ENCODE peak calls at places on chromosomes 12 and 14, in eight cellular contexts. N is PC-9, Q is IMR-90, T is mammary epithelial cell, F is GM23248, H is GM23338, Z is neural progenitor cell, E is fibroblast of lung. L is an unnamed sample.

GRCh38 chr12:71392521-71393145 is 47.0 kb upstream of the LGR5 start:
- DNase-seq in N (peak; percentile 34), Q (peak; percentile 70), T (peak; percentile 64), F (peak; percentile 79), H (peak; percentile 88), Z (peak; percentile 74), E (peak; percentile 80), L (peak; percentile 84)

GRCh38 chr12:118534003-118534402 is 157.6 kb downstream of the SUDS3 start:
- DNase-seq in N (no peak), Q (no peak), T (no peak), F (no peak), H (peak; percentile 36), Z (no peak), E (no peak), L (no peak)

GRCh38 chr12:110001596-110001995 is 2.4 kb downstream of the ANKRD13A start:
- DNase-seq in N (peak; percentile 74), Q (peak; percentile 92), T (peak; percentile 81), F (peak; percentile 94), H (no peak), Z (no peak), E (no peak), L (peak; percentile 87)

GRCh38 chr14:52021971-52022600 is 32.7 kb downstream of the RTRAF start:
- DNase-seq in N (no peak), Q (peak; percentile 44), T (peak; percentile 31), F (no peak), H (no peak), Z (no peak), E (no peak), L (no peak)

GRCh38 chr14:99327458-99328250 is 55.7 kb upstream of the BCL11B start:
- DNase-seq in N (no peak), Q (no peak), T (peak; percentile 54), F (peak; percentile 9), H (peak; percentile 46), Z (no peak), E (no peak), L (no peak)

GRCh38 chr14:104202259-104203070 is 64.1 kb downstream of the KIF26A start:
- DNase-seq in N (no peak), Q (no peak), T (no peak), F (no peak), H (no peak), Z (no peak), E (no peak), L (no peak)

GRCh38 chr12:3662516-3662915 is 90.4 kb downstream of the CRACR2A start:
- DNase-seq in N (no peak), Q (no peak), T (peak; percentile 9), F (peak; percentile 19), H (no peak), Z (peak; percentile 50), E (peak; percentile 32), L (peak; percentile 55)

GRCh38 chr12:91413591-91413990 is 231.0 kb upstream of the DCN start:
- DNase-seq in N (peak; percentile 90), Q (no peak), T (peak; percentile 95), F (peak; percentile 57), H (no peak), Z (no peak), E (peak; percentile 79), L (peak; percentile 95)

GRCh38 chr12:15815730-15816129 is 26.5 kb upstream of the EPS8 start:
- DNase-seq in N (no peak), Q (no peak), T (no peak), F (no peak), H (no peak), Z (no peak), E (no peak), L (no peak)

GRCh38 chr14:105055736-105056302 is 9.4 kb downstream of the GPR132 start:
- DNase-seq in N (no peak), Q (no peak), T (no peak), F (no peak), H (no peak), Z (no peak), E (no peak), L (no peak)

GRCh38 chr14:104522926-104523545 is 56.5 kb upstream of the C14orf180 start:
- DNase-seq in N (peak; percentile 17), Q (no peak), T (no peak), F (no peak), H (no peak), Z (no peak), E (no peak), L (no peak)

GRCh38 chr14:63604626-63605025 is 37.0 kb downstream of the WDR89 start:
- DNase-seq in N (no peak), Q (no peak), T (no peak), F (no peak), H (no peak), Z (no peak), E (no peak), L (no peak)

GRCh38 chr12:62848418-62848817 is 86.5 kb downstream of the PPM1H start:
- DNase-seq in N (peak; percentile 57), Q (peak; percentile 85), T (peak; percentile 68), F (peak; percentile 74), H (no peak), Z (no peak), E (peak; percentile 27), L (peak; percentile 82)

GRCh38 chr12:77120156-77120555 is 54.8 kb upstream of the E2F7 start:
- DNase-seq in N (no peak), Q (peak; percentile 79), T (peak; percentile 77), F (peak; percentile 86), H (no peak), Z (no peak), E (peak; percentile 46), L (peak; percentile 92)

GRCh38 chr12:70994217-70994788 is 73.8 kb upstream of the PTPRR start:
- DNase-seq in N (no peak), Q (peak; percentile 42), T (peak; percentile 37), F (peak; percentile 88), H (no peak), Z (no peak), E (peak; percentile 97), L (peak; percentile 58)

GRCh38 chr12:22459872-22460490 is 84.4 kb downstream of the C2CD5 start:
- DNase-seq in N (no peak), Q (peak; percentile 54), T (peak; percentile 48), F (peak; percentile 78), H (peak; percentile 91), Z (peak; percentile 79), E (peak; percentile 69), L (peak; percentile 75)

GRCh38 chr12:79687711-79688270 is 3.0 kb downstream of the PAWR start:
- DNase-seq in N (no peak), Q (peak; percentile 4), T (peak; percentile 26), F (peak; percentile 37), H (no peak), Z (peak; percentile 48), E (no peak), L (no peak)

GRCh38 chr14:78836777-78837176 is 666.6 kb downstream of the NRXN3 start:
- DNase-seq in N (no peak), Q (peak; percentile 52), T (peak; percentile 60), F (peak; percentile 66), H (peak; percentile 89), Z (peak; percentile 71), E (peak; percentile 46), L (peak; percentile 58)
- H3K27ac ChIP-seq in N (no peak overlapping the region), Q (no peak overlapping the region), T (no peak overlapping the region), F (no peak overlapping the region), H (no peak overlapping the region), Z (no peak overlapping the region), E (no peak overlapping the region), L (no peak overlapping the region)

DNA sequence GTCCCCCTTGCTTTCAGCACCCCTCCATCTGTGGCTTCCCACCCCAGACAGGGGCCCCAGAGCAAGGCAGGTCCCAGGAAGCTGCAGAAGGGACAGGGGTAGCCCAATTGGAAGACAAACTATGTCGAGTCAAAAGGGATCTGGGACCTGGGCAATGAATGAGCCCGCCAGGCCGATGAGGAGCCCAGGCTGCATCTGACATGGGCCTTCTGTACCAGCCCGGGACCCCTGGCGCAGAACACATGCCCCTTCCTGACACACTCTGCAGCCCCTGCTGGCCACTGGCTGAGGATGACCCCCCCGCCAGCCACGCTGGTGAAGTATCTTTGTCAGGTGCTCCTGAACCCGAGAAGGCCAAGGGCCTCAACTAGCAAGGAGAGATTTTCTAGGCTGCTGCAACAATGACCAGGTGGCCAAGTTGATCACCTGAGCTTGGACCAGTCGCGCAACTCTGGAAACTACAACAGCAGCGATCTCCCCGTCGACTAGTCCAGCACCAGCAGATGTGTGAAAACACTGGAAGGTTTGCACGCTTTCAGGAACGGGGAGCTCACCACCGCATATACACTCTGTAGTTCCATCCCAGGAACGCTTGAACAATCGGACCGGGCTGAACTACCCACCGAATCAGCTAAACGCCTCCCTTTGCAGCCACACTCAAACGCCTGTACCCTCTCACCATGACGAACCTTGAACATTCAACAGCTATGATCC is 119.0 kb downstream of the NCOR2 start:
- DNase-seq in N (no peak), Q (no peak), T (no peak), F (no peak), H (no peak), Z (no peak), E (no peak), L (no peak)
- H4K20me1 ChIP-seq in N (no peaks in the 10 kb centered on the region), Q (peaks cover 34% of the 10 kb centered on the region), T (no peaks in the 10 kb centered on the region), F (no peaks in the 10 kb centered on the region), H (peaks cover 16% of the 10 kb centered on the region), Z (peaks cover 49% of the 10 kb centered on the region), E (no peaks in the 10 kb centered on the region), L (peaks cover 13% of the 10 kb centered on the region)

DNA sequence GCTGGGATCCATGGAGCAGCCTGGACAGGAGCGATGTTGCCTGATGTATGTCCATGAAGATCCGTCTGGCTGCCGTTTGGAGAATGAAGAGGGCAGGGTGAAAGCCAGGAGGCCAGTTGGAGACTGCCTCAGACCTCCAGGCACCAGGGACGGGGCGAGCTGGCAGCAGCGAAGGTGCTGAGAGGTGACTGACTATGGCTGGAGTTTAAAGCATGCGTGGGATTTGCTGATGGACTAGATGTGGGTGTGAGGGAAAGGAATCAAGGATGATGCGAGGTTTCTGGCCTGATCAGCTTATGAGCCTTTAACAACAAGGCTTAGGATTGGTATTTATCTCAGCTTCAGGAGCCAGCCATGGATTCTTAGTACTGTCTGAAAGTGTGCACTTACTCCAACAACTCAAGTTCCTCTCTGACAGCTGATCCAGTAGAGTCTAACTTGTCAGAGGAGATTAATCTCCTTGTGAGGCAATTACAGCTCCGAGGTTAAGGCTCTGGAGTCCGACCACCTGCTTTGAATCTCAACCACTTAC is 49.4 kb downstream of the DYNC1H1 start:
- DNase-seq in N (no peak), Q (no peak), T (no peak), F (peak; percentile 39), H (no peak), Z (no peak), E (no peak), L (no peak)
- H3K27ac ChIP-seq in N (no peak overlapping the region), Q (no peak overlapping the region), T (no peak overlapping the region), F (no peak overlapping the region), H (no peak overlapping the region), Z (no peak overlapping the region), E (no peak overlapping the region), L (no peak overlapping the region)

GRCh38 chr14:66543996-66544395 is 36.0 kb downstream of the GPHN start:
- DNase-seq in N (no peak), Q (no peak), T (no peak), F (no peak), H (no peak), Z (no peak), E (no peak), L (no peak)
- H4K20me1 ChIP-seq in N (no peaks in the 10 kb centered on the region), Q (no peaks in the 10 kb centered on the region), T (peaks cover 12% of the 10 kb centered on the region), F (no peaks in the 10 kb centered on the region), H (no peaks in the 10 kb centered on the region), Z (no peaks in the 10 kb centered on the region), E (no peaks in the 10 kb centered on the region), L (peaks cover 5% of the 10 kb centered on the region)

DNA sequence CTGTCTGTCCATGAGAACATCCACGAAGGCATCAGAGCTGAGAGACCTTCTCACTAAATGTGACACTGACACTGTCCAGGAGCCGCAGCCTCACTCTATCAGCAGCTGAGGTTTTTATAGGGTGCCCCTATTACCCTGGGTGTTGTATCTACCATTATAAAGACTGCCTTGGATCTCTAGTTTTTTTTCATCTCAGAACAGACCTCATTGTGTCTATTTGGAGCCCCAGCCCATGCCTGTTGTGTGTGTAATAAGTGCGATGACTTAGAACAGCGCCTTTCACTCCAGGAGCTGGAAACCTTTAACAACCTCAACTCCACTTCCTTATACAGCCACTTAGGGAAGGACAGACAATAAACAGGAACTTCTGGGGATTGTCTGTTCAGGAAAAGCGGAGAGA is 420.4 kb downstream of the RAD51B start:
- DNase-seq in N (no peak), Q (no peak), T (no peak), F (no peak), H (no peak), Z (no peak), E (no peak), L (no peak)
- H3K27ac ChIP-seq in N (no peak overlapping the region), Q (no peak overlapping the region), T (no peak overlapping the region), F (no peak overlapping the region), H (no peak overlapping the region), Z (no peak overlapping the region), E (no peak overlapping the region), L (no peak overlapping the region)